ENCODE peak calls at places on chromosomes 1 and 21, in five cellular contexts. B, Z, L, D and P are unnamed samples.

GRCh38 chr1:41420351-41420750 is 59.1 kb downstream of the FOXO6 start:
- DNase-seq in B (no peak), Z (no peak), L (no peak), D (peak; percentile 13), P (no peak)

GRCh38 chr21:28537371-28538079 is 455.2 kb downstream of the LTN1 start:
- DNase-seq in B (no peak), Z (no peak), L (peak; percentile 94), D (no peak), P (no peak)

GRCh38 chr1:222037720-222038119 is 295.8 kb upstream of the DUSP10 start:
- DNase-seq in B (no peak), Z (no peak), L (no peak), D (no peak), P (no peak)

GRCh38 chr21:43262427-43262826 is 93.6 kb downstream of the CRYAA start:
- DNase-seq in B (no peak), Z (no peak), L (no peak), D (no peak), P (no peak)

GRCh38 chr1:197485790-197486189 is 217.7 kb downstream of the CRB1 start:
- DNase-seq in B (no peak), Z (no peak), L (no peak), D (no peak), P (no peak)

GRCh38 chr1:16254263-16254948 is 17.4 kb upstream of the CPLANE2 start:
- DNase-seq in B (no peak), Z (no peak), L (no peak), D (no peak), P (peak; percentile 54)

GRCh38 chr1:150259758-150260669 is 2.4 kb downstream of the CA14 start:
- DNase-seq in B (no peak), Z (peak; percentile 79), L (no peak), D (peak; percentile 64), P (no peak)

GRCh38 chr1:180911640-180912161 is 996 bp upstream of the KIAA1614 start:
- DNase-seq in B (no peak), Z (no peak), L (peak; percentile 28), D (peak; percentile 72), P (no peak)

GRCh38 chr1:44368471-44369151 is 13.6 kb upstream of the ERI3 start:
- DNase-seq in B (no peak), Z (peak; percentile 17), L (no peak), D (no peak), P (no peak)

GRCh38 chr1:240515505-240515904 is 96.5 kb downstream of the GREM2 start:
- DNase-seq in B (no peak), Z (no peak), L (peak; percentile 90), D (no peak), P (peak; percentile 40)

GRCh38 chr1:9728451-9729295 is 77.1 kb downstream of the PIK3CD start:
- DNase-seq in B (peak; percentile 68), Z (no peak), L (no peak), D (no peak), P (no peak)

GRCh38 chr1:172566196-172566997 is 33.4 kb downstream of the SUCO start:
- DNase-seq in B (no peak), Z (no peak), L (no peak), D (no peak), P (no peak)

GRCh38 chr1:58848818-58849411 is 65.1 kb upstream of the JUN start:
- DNase-seq in B (no peak), Z (no peak), L (peak; percentile 99), D (peak; percentile 84), P (peak; percentile 98)

GRCh38 chr1:234600418-234601216 is 9.4 kb downstream of the IRF2BP2 start:
- DNase-seq in B (no peak), Z (no peak), L (no peak), D (peak; percentile 91), P (peak; percentile 47)

GRCh38 chr1:158371188-158371953 is 17.7 kb downstream of the CD1E start:
- DNase-seq in B (no peak), Z (no peak), L (no peak), D (no peak), P (no peak)

GRCh38 chr1:206469411-206469932 is 804 bp upstream of the IKBKE start:
- DNase-seq in B (no peak), Z (no peak), L (no peak), D (no peak), P (peak; percentile 63)

GRCh38 chr1:51264470-51264869 is 28.4 kb downstream of the RNF11 start:
- DNase-seq in B (no peak), Z (no peak), L (peak; percentile 96), D (no peak), P (peak; percentile 68)

GRCh38 chr1:209823143-209824041 is 4.4 kb upstream of the UTP25 start:
- DNase-seq in B (no peak), Z (no peak), L (peak; percentile 79), D (no peak), P (peak; percentile 78)

GRCh38 chr1:85464497-85465098 is 361 bp downstream of the DDAH1 start:
- DNase-seq in B (peak; percentile 31), Z (peak; percentile 67), L (peak; percentile 78), D (peak; percentile 88), P (peak; percentile 69)

GRCh38 chr1:234987415-234988159 is 141.1 kb downstream of the TOMM20 start:
- DNase-seq in B (no peak), Z (peak; percentile 53), L (peak; percentile 91), D (peak; percentile 93), P (peak; percentile 83)

GRCh38 chr1:50458507-50458906 is 35.3 kb upstream of the DMRTA2 start:
- DNase-seq in B (no peak), Z (no peak), L (peak; percentile 13), D (no peak), P (no peak)